ENCODE peak calls at places on chromosomes 16 and 17, in five cellular contexts. T, H, L, O and Q are unnamed samples.

GRCh38 chr16:19001788-19002187 is 18.1 kb downstream of the TMC7 start:
- DNase-seq in H (no peak), T (no peak), O (no peak), L (no peak), Q (no peak)

GRCh38 chr16:7456221-7456620 is 123.6 kb downstream of the RBFOX1 start:
- DNase-seq in L (no peak), H (no peak), T (no peak), O (no peak), Q (no peak)

GRCh38 chr16:87744750-87745514 is 20.9 kb downstream of the KLHDC4 start:
- DNase-seq in T (no peak), H (no peak), O (no peak), L (no peak), Q (no peak)

GRCh38 chr16:80027007-80027965 is 426.7 kb upstream of the MAF start:
- DNase-seq in O (peak), H (no peak), T (peak), L (peak), Q (no peak)

GRCh38 chr16:56382901-56383355 is 42.4 kb downstream of the AMFR start:
- DNase-seq in H (no peak), L (no peak), O (peak), T (no peak), Q (no peak)

GRCh38 chr17:34499576-34499975 is 79.8 kb upstream of the TMEM132E start:
- DNase-seq in T (peak), O (no peak), L (no peak), H (peak), Q (no peak)

GRCh38 chr17:6041261-6041660 is 28.9 kb upstream of the WSCD1 start:
- DNase-seq in O (no peak), L (no peak), T (no peak), H (no peak), Q (no peak)

GRCh38 chr17:45942284-45942683 is 47.9 kb downstream of the MAPT start:
- DNase-seq in L (no peak), O (no peak), T (no peak), H (no peak), Q (no peak)

GRCh38 chr17:40063915-40064531 is 1.3 kb downstream of the THRA start:
- DNase-seq in T (no peak), L (no peak), H (no peak), O (peak), Q (no peak)

GRCh38 chr17:63039342-63039741 is 73.3 kb downstream of the TANC2 start:
- DNase-seq in O (no peak), L (no peak), H (no peak), T (no peak), Q (no peak)
- H3K27ac ChIP-seq in O (no peak), L (no peak), H (no peak), T (no peak), Q (no peak)

GRCh38 chr17:38926290-38927070 is 1.1 kb downstream of the LASP1NB start:
- DNase-seq in T (no peak), O (no peak), L (no peak), H (no peak), Q (no peak)
- TF ChIP-seq SP1 in T (no peak), O (no peak), L (no peak), H (no peak), Q (no peak)

GRCh38 chr17:17079336-17079735 is 37.1 kb downstream of the MPRIP start:
- DNase-seq in H (no peak), T (no peak), L (no peak), O (no peak), Q (no peak)
- H3K27ac ChIP-seq in H (no peak), T (no peak), L (no peak), O (peak), Q (no peak)

GRCh38 chr17:52660692-52661091 is 502.2 kb upstream of the CA10 start:
- DNase-seq in O (no peak), T (no peak), L (no peak), H (no peak), Q (no peak)
- TF ChIP-seq SP1 in O (no peak), T (no peak), L (no peak), H (no peak), Q (no peak)

DNA sequence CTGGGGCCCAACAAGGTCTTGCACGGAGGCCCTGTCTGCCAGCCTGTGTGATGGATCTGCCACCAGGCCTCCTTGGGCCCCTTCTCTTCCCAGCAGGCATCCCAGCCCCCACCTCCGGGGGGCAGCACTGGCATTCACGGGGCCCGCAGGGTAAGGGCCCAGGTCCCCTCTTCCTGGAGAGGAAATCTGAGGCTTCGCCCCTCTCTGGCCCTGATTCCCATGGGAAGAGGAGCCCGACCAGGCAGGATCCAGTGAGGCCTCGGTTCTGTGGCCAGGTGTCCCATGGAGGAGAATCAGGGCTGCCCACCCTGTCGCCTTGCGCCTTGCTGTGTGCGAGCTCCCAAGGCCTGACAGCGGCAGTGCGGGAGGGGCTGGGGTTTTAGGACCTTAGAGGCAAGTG is 48.4 kb downstream of the PDPK1 start:
- DNase-seq in O (no peak), T (peak), H (peak), L (no peak), Q (no peak)
- H3K27ac ChIP-seq in O (no peak), T (no peak), H (no peak), L (no peak), Q (no peak)

GRCh38 chr16:53773150-53773846 is 69.3 kb downstream of the FTO start:
- DNase-seq in L (peak), O (peak), H (no peak), T (peak), Q (no peak)
- TF ChIP-seq SP1 in L (no peak), O (no peak), H (no peak), T (no peak), Q (no peak)

DNA sequence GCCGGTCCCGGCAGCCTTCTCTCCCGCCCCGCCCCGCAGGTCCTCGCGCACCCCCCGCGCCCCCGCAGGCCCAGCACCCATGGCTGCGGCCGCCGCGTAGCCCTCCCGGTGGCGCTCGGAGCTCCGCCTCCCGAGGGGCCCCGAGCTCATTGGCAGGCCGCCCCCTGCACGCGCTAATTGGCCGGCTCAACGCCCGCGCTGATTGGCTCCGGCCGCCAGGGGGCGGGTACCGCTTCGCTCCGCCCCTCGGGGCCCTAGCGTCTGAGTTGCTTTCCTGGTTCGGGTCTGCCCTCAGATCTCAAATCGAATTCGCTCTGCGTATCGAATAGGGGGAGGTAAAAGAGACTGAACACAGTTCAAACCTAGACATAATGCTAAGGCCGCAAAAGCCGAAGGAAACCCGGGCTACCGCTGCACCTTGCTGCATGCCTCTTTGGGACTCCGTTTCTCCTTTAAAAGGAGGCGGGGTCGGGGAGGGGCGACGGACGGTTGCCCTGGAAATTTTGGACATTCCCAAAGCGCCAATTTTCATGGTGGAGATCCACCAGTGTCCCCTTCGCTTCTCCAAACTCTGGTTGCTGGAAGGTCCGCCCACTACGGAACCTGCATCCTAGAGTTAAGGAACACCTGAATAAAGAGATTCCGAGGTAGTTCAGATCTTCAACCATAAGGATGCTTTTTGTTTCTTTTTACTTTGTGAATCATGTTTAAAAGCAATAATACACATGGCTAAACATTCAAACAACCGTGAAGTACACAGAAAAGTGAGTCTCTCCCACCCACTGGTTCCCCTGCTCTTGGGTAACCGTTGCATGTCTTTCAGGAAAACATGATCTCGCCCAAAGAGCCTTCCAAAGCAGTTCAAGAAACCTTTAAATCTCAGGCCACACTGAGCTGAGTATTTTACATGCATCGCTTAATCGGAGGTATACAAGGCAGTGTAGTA is at the start of gene DEXI:
- DNase-seq in O (peak), H (peak), T (peak), L (peak), Q (peak)
- H3K27ac ChIP-seq in O (peak), H (no peak), T (peak), L (peak), Q (peak)